ENCODE peak calls at places on chromosomes 12 and 14, in six cellular contexts. One of them, this sample, is unnamed.

GRCh38 chr12:46386877-46387629 is 14.5 kb upstream of the SLC38A2 start:
- DNase-seq in left cardiac atrium: peak
- DNase-seq in NCI-H2081: no peak
- DNase-seq in AG08395: no peak
- DNase-seq in Right ventricle myocardium superior: peak
- DNase-seq in stimulated activated CD4-positive, alpha-beta T cell treated with anti-CD3 and anti-CD28 coated beads, TNF-alpha, amount 100 ng/mL, for 1 hour: no peak
- DNase-seq in this sample: peak

GRCh38 chr12:44647891-44648690 is 228.0 kb downstream of the NELL2 start:
- DNase-seq in AG08395: no peak
- DNase-seq in left cardiac atrium: no peak
- DNase-seq in Right ventricle myocardium superior: no peak
- DNase-seq in stimulated activated CD4-positive, alpha-beta T cell treated with anti-CD3 and anti-CD28 coated beads, TNF-alpha, amount 100 ng/mL, for 1 hour: no peak
- DNase-seq in NCI-H2081: no peak
- DNase-seq in this sample: no peak

GRCh38 chr12:49037111-49037946 is 18.8 kb upstream of the PRKAG1 start:
- DNase-seq in Right ventricle myocardium superior: peak
- DNase-seq in AG08395: no peak
- DNase-seq in NCI-H2081: no peak
- DNase-seq in stimulated activated CD4-positive, alpha-beta T cell treated with anti-CD3 and anti-CD28 coated beads, TNF-alpha, amount 100 ng/mL, for 1 hour: no peak
- DNase-seq in left cardiac atrium: no peak
- DNase-seq in this sample: no peak

GRCh38 chr12:21891763-21892217 is 49.4 kb downstream of the ABCC9 start:
- DNase-seq in stimulated activated CD4-positive, alpha-beta T cell treated with anti-CD3 and anti-CD28 coated beads, TNF-alpha, amount 100 ng/mL, for 1 hour: no peak
- DNase-seq in NCI-H2081: no peak
- DNase-seq in AG08395: no peak
- DNase-seq in Right ventricle myocardium superior: peak
- DNase-seq in left cardiac atrium: peak
- DNase-seq in this sample: peak

GRCh38 chr12:114895822-114896221 is 211.8 kb upstream of the TBX3 start:
- DNase-seq in NCI-H2081: no peak
- DNase-seq in stimulated activated CD4-positive, alpha-beta T cell treated with anti-CD3 and anti-CD28 coated beads, TNF-alpha, amount 100 ng/mL, for 1 hour: no peak
- DNase-seq in Right ventricle myocardium superior: no peak
- DNase-seq in left cardiac atrium: no peak
- DNase-seq in AG08395: no peak
- DNase-seq in this sample: no peak

GRCh38 chr14:60510976-60511599 is 2.1 kb downstream of the SIX6 start:
- DNase-seq in NCI-H2081: no peak
- DNase-seq in stimulated activated CD4-positive, alpha-beta T cell treated with anti-CD3 and anti-CD28 coated beads, TNF-alpha, amount 100 ng/mL, for 1 hour: no peak
- DNase-seq in Right ventricle myocardium superior: no peak
- DNase-seq in left cardiac atrium: no peak
- DNase-seq in AG08395: no peak
- DNase-seq in this sample: no peak

GRCh38 chr12:115823635-115824034 is 453.9 kb downstream of the MED13L start:
- DNase-seq in Right ventricle myocardium superior: no peak
- DNase-seq in left cardiac atrium: no peak
- DNase-seq in AG08395: no peak
- DNase-seq in stimulated activated CD4-positive, alpha-beta T cell treated with anti-CD3 and anti-CD28 coated beads, TNF-alpha, amount 100 ng/mL, for 1 hour: no peak
- DNase-seq in NCI-H2081: no peak
- DNase-seq in this sample: peak

GRCh38 chr12:58633479-58633878 is 286.8 kb downstream of the LRIG3 start:
- DNase-seq in NCI-H2081: no peak
- DNase-seq in stimulated activated CD4-positive, alpha-beta T cell treated with anti-CD3 and anti-CD28 coated beads, TNF-alpha, amount 100 ng/mL, for 1 hour: no peak
- DNase-seq in AG08395: no peak
- DNase-seq in left cardiac atrium: no peak
- DNase-seq in Right ventricle myocardium superior: no peak
- DNase-seq in this sample: no peak

GRCh38 chr12:125208942-125209341 is 143.7 kb downstream of the AACS start:
- DNase-seq in stimulated activated CD4-positive, alpha-beta T cell treated with anti-CD3 and anti-CD28 coated beads, TNF-alpha, amount 100 ng/mL, for 1 hour: no peak
- DNase-seq in AG08395: no peak
- DNase-seq in left cardiac atrium: no peak
- DNase-seq in NCI-H2081: no peak
- DNase-seq in Right ventricle myocardium superior: no peak
- DNase-seq in this sample: no peak

GRCh38 chr14:74475678-74476077 is 17.4 kb downstream of the NPC2 start:
- DNase-seq in left cardiac atrium: no peak
- DNase-seq in stimulated activated CD4-positive, alpha-beta T cell treated with anti-CD3 and anti-CD28 coated beads, TNF-alpha, amount 100 ng/mL, for 1 hour: no peak
- DNase-seq in Right ventricle myocardium superior: no peak
- DNase-seq in AG08395: peak
- DNase-seq in NCI-H2081: no peak
- DNase-seq in this sample: no peak